ENCODE peak calls at places on chromosome 1, in four cellular contexts. V, K, L and C are unnamed samples.

GRCh38 chr1:97138515-97139032 is 417.0 kb downstream of the PTBP2 start:
- DNase-seq in V (no peak), K (no peak), L (no peak), C (no peak)

GRCh38 chr1:234716907-234717375 is 107.0 kb upstream of the IRF2BP2 start:
- DNase-seq in V (no peak), K (no peak), L (no peak), C (no peak)

GRCh38 chr1:55970711-55971110 is 608.7 kb downstream of the PLPP3 start:
- DNase-seq in V (no peak), K (no peak), L (no peak), C (no peak)

GRCh38 chr1:19268445-19268844 is 16.8 kb downstream of the MRTO4 start:
- DNase-seq in V (no peak), K (no peak), L (no peak), C (no peak)

GRCh38 chr1:109821831-109822745 is 58.4 kb upstream of the EPS8L3 start:
- DNase-seq in V (peak; percentile 68), K (peak; percentile 44), L (no peak), C (no peak)

GRCh38 chr1:196661345-196661744 is 9.5 kb downstream of the CFH start:
- DNase-seq in V (no peak), K (no peak), L (no peak), C (no peak)

GRCh38 chr1:8560035-8560434 is 242.1 kb downstream of the SLC45A1 start:
- DNase-seq in V (no peak), K (no peak), L (no peak), C (no peak)

GRCh38 chr1:193558491-193559028 is 372.1 kb upstream of the B3GALT2 start:
- DNase-seq in V (peak; percentile 60), K (peak; percentile 66), L (no peak), C (no peak)

GRCh38 chr1:198291924-198292323 is 135.1 kb downstream of the NEK7 start:
- DNase-seq in V (no peak), K (no peak), L (no peak), C (no peak)

GRCh38 chr1:44012941-44013609 is 18.2 kb downstream of the SLC6A9 start:
- DNase-seq in V (no peak), K (no peak), L (no peak), C (no peak)

GRCh38 chr1:202834771-202835547 is 24.2 kb downstream of the PCAT6 start:
- DNase-seq in V (peak; percentile 67), K (peak; percentile 35), L (no peak), C (no peak)

GRCh38 chr1:61120307-61120840 is 38.0 kb downstream of the NFIA start:
- DNase-seq in V (no peak), K (no peak), L (no peak), C (no peak)

GRCh38 chr1:213820362-213821149 is 167.2 kb upstream of the PROX1 start:
- DNase-seq in V (no peak), K (no peak), L (no peak), C (no peak)

GRCh38 chr1:171446396-171446795 is 38.9 kb upstream of the PRRC2C start:
- DNase-seq in V (no peak), K (no peak), L (no peak), C (no peak)

GRCh38 chr1:9241891-9242290 is 7.3 kb downstream of the H6PD start:
- DNase-seq in V (peak; percentile 78), K (no peak), L (no peak), C (no peak)

GRCh38 chr1:210747890-210748289 is 386.1 kb downstream of the KCNH1 start:
- DNase-seq in V (no peak), K (no peak), L (no peak), C (no peak)

GRCh38 chr1:201501812-201502510 is 5.0 kb downstream of the CSRP1 start:
- DNase-seq in V (no peak), K (no peak), L (no peak), C (peak; percentile 56)

GRCh38 chr1:233045591-233045990 is 95.2 kb downstream of the NTPCR start:
- DNase-seq in V (peak; percentile 8), K (no peak), L (no peak), C (no peak)

GRCh38 chr1:6142036-6142621 is 38.0 kb downstream of the CHD5 start:
- DNase-seq in V (no peak), K (no peak), L (no peak), C (no peak)

GRCh38 chr1:6140413-6140812 is 39.7 kb downstream of the CHD5 start:
- DNase-seq in V (no peak), K (no peak), L (no peak), C (no peak)

GRCh38 chr1:6142734-6143133 is 37.4 kb downstream of the CHD5 start:
- DNase-seq in V (no peak), K (no peak), L (no peak), C (no peak)

GRCh38 chr1:6143392-6143791 is 36.7 kb downstream of the CHD5 start:
- DNase-seq in V (peak; percentile 26), K (peak; percentile 59), L (no peak), C (no peak)

DNA sequence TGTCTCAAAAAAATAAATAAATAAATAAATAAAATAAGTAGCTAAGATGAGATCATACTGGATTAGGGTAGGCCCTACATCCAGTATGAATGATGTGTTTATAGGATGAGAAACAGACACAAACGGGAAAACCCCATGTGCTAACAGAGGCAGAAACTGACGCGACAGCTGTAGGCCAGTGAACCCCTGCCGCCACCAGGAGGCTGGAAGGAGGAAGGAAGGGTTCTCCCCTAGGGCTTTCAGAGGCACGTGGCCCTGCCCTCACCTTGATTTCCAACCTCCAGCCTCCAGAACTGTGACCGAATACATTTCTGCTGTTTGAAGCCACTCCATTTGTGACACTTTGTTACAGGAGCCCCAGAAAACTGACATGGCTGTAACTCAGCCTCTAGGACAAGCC is 38.5 kb downstream of the CHD5 start:
- DNase-seq in V (peak; percentile 30), K (peak; percentile 18), L (peak; percentile 81), C (no peak)
- TF ChIP-seq CTCF in V (peak; percentile 22), K (peak; percentile 43), L (peak; percentile 67), C (no peak)

DNA sequence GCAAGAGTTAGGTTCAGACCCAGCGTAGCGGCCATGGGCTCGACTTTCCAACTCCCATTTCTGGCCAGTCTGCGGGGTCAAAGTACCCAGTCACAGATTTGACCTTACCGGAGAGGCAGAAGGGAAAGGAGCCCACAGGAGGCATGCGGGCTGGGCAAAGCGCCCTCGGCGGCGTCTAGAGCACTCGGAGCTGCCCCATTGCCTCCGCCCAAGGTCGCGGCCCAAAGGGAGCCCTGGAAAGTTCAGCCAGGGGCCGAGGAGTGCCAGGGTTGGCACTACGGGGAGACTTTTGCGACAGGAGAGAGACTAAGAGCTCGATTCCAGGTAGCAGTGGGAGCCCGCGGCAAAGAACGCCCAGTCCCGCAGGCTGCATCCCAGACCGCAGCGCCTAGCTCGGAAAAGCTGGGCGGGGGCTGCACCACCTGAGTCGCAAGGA is 896 bp downstream of the KANK4 start:
- DNase-seq in V (no peak), K (no peak), L (peak; percentile 55), C (no peak)
- H3K4me3 ChIP-seq in V (peak overlapping the region; percentile 34), K (no peak overlapping the region), L (peak overlapping the region; percentile 92), C (no peak overlapping the region)

GRCh38 chr1:39474810-39475209 is 16.6 kb upstream of the BMP8A start:
- DNase-seq in V (no peak), K (no peak), L (no peak), C (no peak)

GRCh38 chr1:39472826-39473225 is 18.6 kb upstream of the BMP8A start:
- DNase-seq in V (no peak), K (no peak), L (no peak), C (no peak)

GRCh38 chr1:39470040-39470439 is 21.4 kb upstream of the BMP8A start:
- DNase-seq in V (no peak), K (no peak), L (no peak), C (no peak)

DNA sequence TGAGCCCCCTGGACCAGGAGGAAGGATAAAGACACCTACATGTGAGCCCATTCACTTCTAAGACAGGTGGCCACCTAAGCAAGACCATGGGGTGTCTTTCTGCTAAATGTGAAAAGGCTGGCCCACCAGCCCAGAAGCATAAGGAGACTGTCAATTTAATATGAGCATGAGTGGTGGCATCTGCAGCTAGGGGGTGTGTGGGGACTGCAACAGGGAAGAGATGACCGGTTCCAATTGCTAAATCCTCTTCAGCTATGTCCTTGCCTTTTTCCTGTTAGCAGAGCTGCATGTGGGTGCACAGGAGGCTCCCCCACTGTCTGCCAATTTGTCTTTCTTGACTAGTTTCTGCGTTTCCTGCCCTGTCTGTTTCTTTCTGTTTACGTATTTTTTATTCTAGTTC is 22.3 kb upstream of the BMP8A start:
- DNase-seq in V (no peak), K (no peak), L (no peak), C (no peak)
- TF ChIP-seq CTCF in V (no peak), K (no peak), L (peak; percentile 10), C (no peak)

DNA sequence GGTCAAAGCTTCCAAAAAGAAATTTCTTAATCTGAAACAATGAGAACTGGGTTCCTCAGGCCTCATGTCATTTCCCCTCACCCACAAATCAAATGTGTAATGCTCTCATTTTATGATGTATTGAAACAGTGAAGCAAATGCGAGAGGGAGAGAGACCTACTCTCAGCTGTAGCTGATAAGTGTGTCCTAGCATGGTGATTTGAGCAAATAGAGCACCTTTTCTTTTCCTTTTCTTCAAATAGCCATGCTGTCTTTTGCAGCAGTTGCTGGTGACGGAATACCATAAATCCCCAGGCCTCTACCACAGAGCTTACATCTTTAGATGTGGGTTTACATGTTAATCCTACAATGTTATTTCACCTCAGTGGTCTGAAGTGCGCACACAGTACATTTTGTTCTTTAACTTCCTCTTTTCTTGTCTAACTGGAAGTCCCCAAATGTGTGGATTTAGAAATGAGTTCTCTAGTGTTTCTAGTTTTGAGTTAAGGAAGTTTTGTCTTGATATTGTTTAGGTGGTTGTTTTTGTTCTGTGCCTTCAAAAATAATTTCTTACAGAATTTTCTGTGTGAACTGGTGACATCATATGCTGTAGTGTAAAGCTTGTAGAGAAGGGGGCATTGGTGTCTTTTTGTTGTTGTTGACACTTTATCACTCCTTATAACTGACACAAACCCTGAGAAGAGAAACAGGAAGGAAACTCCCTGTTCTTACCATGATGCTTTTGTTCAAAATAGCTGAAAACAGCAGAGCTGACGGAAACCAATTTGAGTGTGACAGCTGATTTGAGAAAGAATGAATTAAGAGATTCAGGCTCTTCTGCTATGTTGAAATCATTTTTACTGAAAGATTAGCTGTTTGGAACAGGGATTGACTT is 12.1 kb downstream of the SMAP2 start:
- DNase-seq in V (no peak), K (no peak), L (no peak), C (no peak)
- H3K4me3 ChIP-seq in V (no peak overlapping the region), K (no peak overlapping the region), L (no peak overlapping the region), C (no peak overlapping the region)

DNA sequence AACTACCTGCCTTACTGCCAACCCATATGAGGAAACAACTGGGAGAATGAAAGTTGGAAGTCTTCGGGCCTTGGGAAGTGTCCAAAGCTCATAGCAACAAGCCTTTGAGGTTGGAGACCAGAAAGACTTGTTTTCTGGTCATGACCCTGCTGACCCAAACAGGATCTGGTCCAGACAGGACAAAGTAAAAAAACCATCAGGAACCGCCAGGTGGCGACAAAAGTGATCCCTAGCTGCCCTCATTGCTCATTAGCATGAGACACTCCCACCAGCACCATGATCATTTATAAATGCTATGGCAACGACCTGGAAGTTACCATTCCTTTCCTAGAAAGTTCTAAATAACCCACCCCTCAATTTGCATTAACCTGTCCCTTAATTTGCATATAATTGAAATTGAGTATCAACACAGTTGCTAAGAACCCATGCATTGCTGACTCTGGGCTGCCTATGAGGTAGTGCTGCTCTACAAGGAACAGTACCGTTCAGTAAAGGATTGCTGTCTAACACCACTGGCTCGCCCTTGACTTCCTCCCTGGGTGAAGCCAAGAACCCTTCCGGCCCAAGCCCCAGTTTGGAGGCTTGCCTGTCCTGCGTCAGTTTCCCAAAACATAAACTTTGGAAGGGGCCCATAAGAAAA is 89.0 kb downstream of the URB2 start:
- DNase-seq in V (peak; percentile 45), K (peak; percentile 82), L (peak; percentile 79), C (peak; percentile 99)
- TF ChIP-seq CTCF in V (peak; percentile 54), K (peak; percentile 89), L (peak; percentile 58), C (peak; percentile 74)

GRCh38 chr1:204288061-204288588 is 71.6 kb downstream of the PLEKHA6 start:
- DNase-seq in V (peak; percentile 98), K (peak; percentile 84), L (peak; percentile 58), C (peak; percentile 19)
- H3K4me3 ChIP-seq in V (peak overlapping the region; percentile 35), K (no peak overlapping the region), L (peak overlapping the region; percentile 32), C (peak overlapping the region; percentile 31)